ENCODE peak calls at places on chromosome 1, in eight cellular contexts. P, B, H, I, L, X, E and A are unnamed samples.

GRCh38 chr1:235206533-235207201 is 45.6 kb upstream of the RBM34 start:
- DNase-seq in H (no peak), L (no peak), P (no peak), E (no peak), X (no peak), I (no peak), B (peak), A (peak)

GRCh38 chr1:216815239-216815955 is 92.2 kb upstream of the ESRRG start:
- DNase-seq in I (peak), X (no peak), L (peak), B (no peak), E (no peak), H (no peak), P (no peak), A (no peak)

GRCh38 chr1:25501235-25502058 is 42.0 kb upstream of the LDLRAP1 start:
- DNase-seq in I (peak), H (no peak), X (no peak), B (no peak), P (peak), L (peak), E (no peak), A (no peak)

GRCh38 chr1:92317836-92318493 is 19.1 kb downstream of the RPAP2 start:
- DNase-seq in X (no peak), L (no peak), E (no peak), P (no peak), H (no peak), B (peak), I (no peak), A (peak)

GRCh38 chr1:41426201-41426890 is 58.1 kb downstream of the EDN2 start:
- DNase-seq in L (no peak), P (no peak), I (no peak), E (no peak), X (no peak), H (no peak), B (no peak), A (no peak)

GRCh38 chr1:207078578-207079132 is 10.0 kb upstream of the C4BPB start:
- DNase-seq in L (no peak), X (no peak), P (no peak), I (no peak), B (no peak), E (no peak), H (no peak), A (no peak)

GRCh38 chr1:72649974-72650373 is 367.6 kb upstream of the NEGR1 start:
- DNase-seq in L (no peak), E (no peak), P (no peak), I (peak), X (no peak), H (no peak), B (no peak), A (no peak)

GRCh38 chr1:235397733-235398132 is 30.5 kb downstream of the TBCE start:
- DNase-seq in E (no peak), L (peak), P (no peak), I (peak), X (no peak), H (no peak), B (peak), A (no peak)

GRCh38 chr1:235746245-235746644 is 96.7 kb upstream of the GNG4 start:
- DNase-seq in I (no peak), B (no peak), L (no peak), P (no peak), H (no peak), E (no peak), X (no peak), A (no peak)

GRCh38 chr1:172616646-172617045 is 42.3 kb upstream of the FASLG start:
- DNase-seq in E (no peak), B (no peak), X (no peak), I (no peak), H (no peak), L (no peak), P (no peak), A (no peak)

GRCh38 chr1:10784998-10785854 is 11.2 kb downstream of the CASZ1 start:
- DNase-seq in P (no peak), E (no peak), I (no peak), L (no peak), H (peak), X (no peak), B (no peak), A (no peak)

GRCh38 chr1:3779912-3780416 is 7.4 kb downstream of the SMIM1 start:
- DNase-seq in B (no peak), P (no peak), L (no peak), X (no peak), H (no peak), I (no peak), E (no peak), A (no peak)

GRCh38 chr1:8435569-8436071 is 117.7 kb downstream of the SLC45A1 start:
- DNase-seq in X (no peak), B (no peak), I (no peak), P (no peak), L (no peak), H (no peak), E (no peak), A (no peak)

GRCh38 chr1:225820522-225821120 is 10.7 kb downstream of the EPHX1 start:
- DNase-seq in H (no peak), B (no peak), P (no peak), L (no peak), X (no peak), I (no peak), E (no peak), A (no peak)

GRCh38 chr1:35646043-35646442 is 4.7 kb upstream of the PSMB2 start:
- DNase-seq in X (no peak), P (no peak), B (no peak), E (no peak), L (no peak), H (no peak), I (peak), A (no peak)

GRCh38 chr1:86416343-86416742 is 7.6 kb upstream of the CLCA2 start:
- DNase-seq in L (peak), H (no peak), X (no peak), B (no peak), E (no peak), P (peak), I (peak), A (no peak)

GRCh38 chr1:66352783-66353182 is 181.2 kb upstream of the SGIP1 start:
- DNase-seq in E (no peak), H (no peak), I (no peak), X (no peak), L (no peak), P (no peak), B (no peak), A (no peak)

GRCh38 chr1:197674286-197674685 is 101.0 kb downstream of the DENND1B start:
- DNase-seq in H (no peak), L (no peak), B (no peak), I (no peak), P (no peak), X (no peak), E (no peak), A (no peak)

GRCh38 chr1:239387304-239388231 is 1.2 kb downstream of the CHRM3 start:
- DNase-seq in H (peak), P (peak), I (no peak), B (no peak), L (peak), X (no peak), E (no peak), A (no peak)

GRCh38 chr1:207228987-207229386 is 92.5 kb upstream of the CD55 start:
- DNase-seq in I (no peak), P (no peak), H (no peak), X (no peak), E (no peak), B (no peak), L (no peak), A (no peak)

GRCh38 chr1:95169544-95169943 is 52.4 kb downstream of the TLCD4 start:
- DNase-seq in P (no peak), L (peak), H (no peak), E (no peak), I (no peak), B (no peak), X (no peak), A (no peak)

GRCh38 chr1:177334276-177334675 is 163.5 kb downstream of the BRINP2 start:
- DNase-seq in I (peak), L (peak), H (no peak), B (peak), E (no peak), P (no peak), X (no peak), A (no peak)

GRCh38 chr1:172499636-172500141 is 33.3 kb upstream of the SUCO start:
- DNase-seq in H (no peak), B (peak), I (no peak), E (peak), P (peak), X (no peak), L (peak), A (no peak)

GRCh38 chr1:8070381-8070811 is 44.3 kb upstream of the ERRFI1 start:
- DNase-seq in P (no peak), E (peak), B (no peak), I (peak), X (no peak), L (peak), H (peak), A (no peak)

GRCh38 chr1:159937014-159937750 is 8.2 kb downstream of the IGSF9 start:
- DNase-seq in L (peak), P (peak), X (no peak), B (no peak), H (peak), I (no peak), E (no peak), A (peak)

GRCh38 chr1:61853545-61853944 is 111.3 kb downstream of the PATJ start:
- DNase-seq in I (peak), P (no peak), H (no peak), X (no peak), B (no peak), E (no peak), L (peak), A (no peak)
- TF ChIP-seq CTCF in I (peak), P (no peak), H (no peak), X (peak), B (peak), E (no peak), L (peak), A (no peak)

DNA sequence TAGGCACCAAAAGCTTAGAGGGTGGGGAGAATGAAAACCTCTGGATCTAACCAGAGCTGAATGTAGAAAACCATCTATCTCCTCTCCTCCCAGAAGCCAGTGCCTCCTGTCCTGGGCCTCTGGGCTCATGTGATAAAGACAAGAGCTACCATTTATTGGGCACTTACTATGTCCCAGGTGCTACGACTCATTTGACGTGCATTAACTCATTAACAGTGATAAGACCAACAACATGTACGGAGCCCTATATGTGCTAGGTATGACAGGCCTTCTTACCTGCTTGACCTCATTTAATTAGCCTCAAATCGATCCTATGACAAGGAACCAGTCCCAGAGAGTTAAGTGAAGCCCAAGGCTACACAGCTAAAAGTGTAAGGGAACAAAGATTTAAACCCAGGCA is 19.7 kb downstream of the CAPZB start:
- DNase-seq in X (no peak), H (no peak), B (no peak), I (no peak), P (no peak), L (no peak), E (no peak), A (no peak)
- TF ChIP-seq CTCF in X (no peak), H (no peak), B (no peak), I (no peak), P (no peak), L (no peak), E (no peak), A (no peak)

DNA sequence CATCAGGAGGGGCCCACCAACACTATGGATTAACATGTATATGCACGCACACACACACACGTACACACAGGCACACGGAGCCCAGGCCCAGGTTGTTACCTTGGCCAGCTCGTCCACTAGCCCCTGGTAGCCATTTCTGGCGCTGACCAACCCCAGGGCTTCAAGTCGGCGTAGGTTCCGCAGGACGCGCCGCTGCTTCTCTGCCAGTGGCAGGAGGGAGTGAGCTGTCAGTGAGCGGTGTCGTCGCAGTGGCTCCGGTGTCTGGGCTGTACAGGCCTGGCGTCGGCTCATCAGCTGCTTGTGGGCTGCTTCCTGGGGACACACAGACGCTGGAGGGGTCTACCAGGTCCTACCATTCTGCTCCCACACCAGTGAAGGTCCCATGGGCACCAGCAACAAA is 29.4 kb upstream of the MEF2D start:
- DNase-seq in I (no peak), B (no peak), X (no peak), H (no peak), L (no peak), P (no peak), E (no peak), A (no peak)
- TF ChIP-seq CTCF in I (no peak), B (no peak), X (no peak), H (no peak), L (no peak), P (no peak), E (no peak), A (no peak)

DNA sequence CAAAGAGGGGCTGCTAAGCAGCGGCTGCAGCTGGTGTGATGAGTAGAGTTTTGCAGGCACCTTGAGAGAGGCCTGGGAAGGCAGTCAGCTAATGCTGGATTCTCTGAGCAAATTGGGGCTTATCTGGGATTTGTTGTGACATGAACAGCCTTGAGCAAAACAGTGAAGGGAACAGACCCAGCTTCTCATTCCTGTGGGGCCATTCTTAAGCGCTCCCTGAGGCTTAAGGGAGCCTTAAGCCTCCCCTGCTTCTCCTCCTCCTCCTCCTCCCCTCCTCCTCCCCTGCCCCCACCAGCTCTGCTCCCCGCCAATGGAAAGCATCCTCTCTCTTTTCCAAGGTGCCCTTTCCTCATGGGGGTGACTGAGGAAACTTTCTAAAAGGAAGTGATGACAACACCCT is 21.3 kb downstream of the HMGCS2 start:
- DNase-seq in P (no peak), H (no peak), B (no peak), I (no peak), E (no peak), L (no peak), X (no peak), A (no peak)
- TF ChIP-seq CTCF in P (no peak), H (no peak), B (no peak), I (no peak), E (no peak), L (no peak), X (no peak), A (no peak)

GRCh38 chr1:101820080-101820479 is 176.6 kb downstream of the OLFM3 start:
- DNase-seq in B (peak), P (no peak), I (peak), E (no peak), H (no peak), X (no peak), L (peak), A (peak)
- TF ChIP-seq CTCF in B (peak), P (peak), I (peak), E (no peak), H (no peak), X (no peak), L (peak), A (peak)

DNA sequence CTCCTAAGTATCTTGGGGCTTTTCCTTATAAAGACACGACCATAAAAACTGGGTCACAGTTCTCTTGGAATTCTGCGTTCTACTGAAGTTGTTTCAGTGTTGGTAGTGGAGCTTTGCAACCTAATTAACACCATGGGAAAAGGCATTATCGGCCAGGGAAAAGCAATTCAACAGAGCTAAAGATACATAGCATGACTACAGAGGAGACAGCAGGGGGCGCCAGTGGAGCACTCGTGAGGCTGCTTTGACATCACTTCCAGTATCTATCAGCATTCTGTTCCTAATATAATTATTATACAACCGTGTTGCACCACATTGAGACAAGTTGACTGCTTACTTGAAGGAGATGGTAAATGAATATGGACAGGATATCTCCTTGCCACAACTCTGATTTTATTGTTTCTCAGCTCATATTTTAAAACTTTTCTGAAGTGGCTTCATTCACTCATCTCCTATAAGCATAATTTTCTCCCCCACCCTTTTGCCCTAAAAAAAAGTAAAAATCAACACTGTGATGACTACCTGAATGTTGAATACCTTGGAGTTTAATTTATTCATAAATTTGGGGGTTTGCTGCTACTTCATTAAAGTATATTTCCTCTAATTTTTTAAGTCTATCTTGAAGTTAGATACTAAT is 39.4 kb downstream of the ZP4 start:
- DNase-seq in I (peak), P (peak), E (no peak), B (peak), H (peak), L (peak), X (no peak), A (peak)
- TF ChIP-seq CTCF in I (peak), P (no peak), E (no peak), B (peak), H (no peak), L (peak), X (peak), A (peak)

GRCh38 chr1:201515895-201516294 is 9.0 kb upstream of the CSRP1 start:
- DNase-seq in X (no peak), L (no peak), E (no peak), H (no peak), B (no peak), P (no peak), I (no peak), A (no peak)
- TF ChIP-seq CTCF in X (no peak), L (no peak), E (no peak), H (no peak), B (no peak), P (no peak), I (no peak), A (no peak)

GRCh38 chr1:204623894-204624361 is 61.6 kb downstream of the LRRN2 start:
- DNase-seq in H (no peak), E (no peak), P (no peak), L (peak), B (no peak), X (no peak), I (peak), A (peak)
- TF ChIP-seq CTCF in H (no peak), E (no peak), P (peak), L (peak), B (peak), X (no peak), I (peak), A (peak)

DNA sequence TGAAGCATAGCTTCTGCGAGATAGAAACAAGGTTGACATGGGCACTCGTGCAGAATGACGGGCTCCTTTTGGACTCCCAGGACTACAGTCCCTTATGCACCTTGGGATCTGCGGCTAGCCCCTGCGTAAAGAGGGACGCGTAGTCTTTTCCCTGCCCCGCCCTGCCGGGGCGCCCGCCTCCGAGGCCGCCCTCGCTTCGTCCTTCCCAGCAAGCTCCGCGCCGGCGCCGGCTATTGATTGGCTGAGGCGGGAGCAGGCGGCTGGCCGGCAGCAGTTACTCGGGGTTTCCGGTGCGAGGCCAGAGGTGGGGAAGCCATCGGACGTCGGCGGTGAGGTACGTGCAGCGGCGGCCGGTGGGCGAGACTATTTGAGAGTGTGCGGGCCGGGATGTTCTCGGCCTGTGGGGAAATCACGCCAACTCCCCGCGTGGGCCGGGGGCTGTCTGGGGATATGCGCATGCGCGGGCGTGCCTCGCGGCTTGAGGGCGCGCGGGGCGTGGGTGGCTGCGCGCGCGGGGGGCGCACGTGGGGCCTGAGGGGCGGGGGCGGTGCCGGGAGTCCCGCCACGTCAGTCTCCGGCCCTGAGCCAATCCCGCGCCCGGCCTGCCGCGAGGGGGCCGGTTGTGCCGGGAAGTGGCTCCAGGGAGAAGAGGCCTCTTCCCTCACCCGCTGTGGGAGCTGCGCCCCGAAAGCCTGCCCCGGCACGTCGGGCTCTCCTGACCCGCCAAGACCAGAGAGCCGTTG is at the start of gene TXLNA:
- DNase-seq in E (peak), L (peak), X (peak), I (peak), H (peak), P (peak), B (peak), A (peak)
- TF ChIP-seq CTCF in E (peak), L (no peak), X (no peak), I (no peak), H (no peak), P (no peak), B (peak), A (no peak)